ENCODE peak calls at places on chromosomes 1 and 21, in five cellular contexts. G is glomerular endothelial cell; L is astrocyte of the cerebellum; A is central memory CD4-positive, alpha-beta T cell; C is psoas muscle. F is an unnamed sample.
A peak's percentile ranks its signal among the peaks of the same experiment; 100 is the strongest.

GRCh38 chr1:240235521-240236288 is 144.0 kb downstream of the FMN2 start:
- DNase-seq in G (no peak), L (no peak), A (no peak), C (no peak), F (no peak)

GRCh38 chr1:50595874-50596273 is 172.6 kb upstream of the DMRTA2 start:
- DNase-seq in G (no peak), L (no peak), A (no peak), C (no peak), F (no peak)

GRCh38 chr1:44801491-44802305 is 1.5 kb downstream of the PLK3 start:
- DNase-seq in G (no peak), L (no peak), A (peak; percentile 45), C (no peak), F (no peak)

GRCh38 chr1:84587099-84587498 is 12.9 kb upstream of the CTBS start:
- DNase-seq in G (no peak), L (no peak), A (no peak), C (no peak), F (no peak)

GRCh38 chr1:14377386-14377785 is 221.1 kb upstream of the KAZN start:
- DNase-seq in G (no peak), L (peak; percentile 27), A (no peak), C (no peak), F (no peak)

GRCh38 chr1:1755426-1755825 is 22.8 kb downstream of the NADK start:
- DNase-seq in G (no peak), L (no peak), A (no peak), C (no peak), F (no peak)

GRCh38 chr1:55980574-55980973 is 598.8 kb downstream of the PLPP3 start:
- DNase-seq in G (no peak), L (no peak), A (no peak), C (no peak), F (no peak)

GRCh38 chr1:3529099-3529729 is 74.7 kb downstream of the ARHGEF16 start:
- DNase-seq in G (no peak), L (no peak), A (no peak), C (peak; percentile 69), F (no peak)

GRCh38 chr1:22197644-22198043 is 54.7 kb upstream of the WNT4 start:
- DNase-seq in G (no peak), L (no peak), A (no peak), C (no peak), F (no peak)

GRCh38 chr1:160204526-160205241 is 500 bp upstream of the PEA15 start:
- DNase-seq in G (no peak), L (no peak), A (no peak), C (no peak), F (peak; percentile 80)

GRCh38 chr1:183281039-183281438 is 95.0 kb downstream of the LAMC2 start:
- DNase-seq in G (no peak), L (no peak), A (no peak), C (peak; percentile 64), F (no peak)

GRCh38 chr1:237562247-237562823 is 328.4 kb downstream of the ZP4 start:
- DNase-seq in G (peak; percentile 31), L (peak; percentile 59), A (peak; percentile 16), C (no peak), F (peak; percentile 14)

GRCh38 chr1:90862782-90863181 is 145.7 kb upstream of the BARHL2 start:
- DNase-seq in G (no peak), L (no peak), A (no peak), C (no peak), F (no peak)

GRCh38 chr1:27003745-27004470 is 8.7 kb downstream of the TENT5B start:
- DNase-seq in G (no peak), L (no peak), A (no peak), C (no peak), F (no peak)

GRCh38 chr1:88291902-88292301 is 392.2 kb upstream of the PKN2 start:
- DNase-seq in G (no peak), L (no peak), A (no peak), C (no peak), F (no peak)

GRCh38 chr1:91925644-91926330 is 23.4 kb upstream of the BRDT start:
- DNase-seq in G (no peak), L (no peak), A (no peak), C (no peak), F (no peak)

GRCh38 chr1:222240536-222241181 is 307.2 kb downstream of the HHIPL2 start:
- DNase-seq in G (no peak), L (peak; percentile 13), A (no peak), C (no peak), F (no peak)

GRCh38 chr1:38989979-38990378 is 1.1 kb upstream of the AKIRIN1 start:
- DNase-seq in G (no peak), L (no peak), A (no peak), C (no peak), F (no peak)

GRCh38 chr1:214719207-214719606 is 116.2 kb downstream of the CENPF start:
- DNase-seq in G (no peak), L (no peak), A (no peak), C (no peak), F (no peak)

GRCh38 chr1:7538033-7538432 is 233.1 kb upstream of the VAMP3 start:
- DNase-seq in G (no peak), L (no peak), A (no peak), C (no peak), F (no peak)

GRCh38 chr1:147080671-147081394 is 91.4 kb downstream of the PRKAB2 start:
- DNase-seq in G (no peak), L (no peak), A (no peak), C (no peak), F (no peak)

GRCh38 chr21:26124421-26124833 is 46.1 kb downstream of the APP start:
- DNase-seq in G (no peak), L (no peak), A (no peak), C (no peak), F (no peak)

GRCh38 chr1:233253231-233254038 is 42.1 kb downstream of the PCNX2 start:
- DNase-seq in G (no peak), L (no peak), A (no peak), C (no peak), F (no peak)

GRCh38 chr1:69982992-69983391 is 222.4 kb downstream of the LRRC40 start:
- DNase-seq in G (no peak), L (peak; percentile 0), A (no peak), C (no peak), F (no peak)

GRCh38 chr1:200042437-200043329 is 15.2 kb downstream of the NR5A2 start:
- DNase-seq in G (no peak), L (no peak), A (no peak), C (no peak), F (no peak)

GRCh38 chr1:6358757-6359567 is 34.6 kb downstream of the ACOT7 start:
- DNase-seq in G (no peak), L (peak; percentile 38), A (peak; percentile 83), C (no peak), F (no peak)

GRCh38 chr1:25173809-25174320 is 58.4 kb downstream of the SYF2 start:
- DNase-seq in G (no peak), L (no peak), A (no peak), C (no peak), F (no peak)

GRCh38 chr21:36297938-36298572 is 21.9 kb upstream of the MORC3 start:
- DNase-seq in G (no peak), L (no peak), A (peak; percentile 84), C (no peak), F (peak; percentile 90)

GRCh38 chr1:118101445-118101844 is 83.6 kb downstream of the SPAG17 start:
- DNase-seq in G (no peak), L (no peak), A (no peak), C (no peak), F (no peak)

GRCh38 chr1:155466996-155467395 is 95.6 kb downstream of the ASH1L start:
- DNase-seq in G (no peak), L (peak; percentile 66), A (no peak), C (no peak), F (no peak)

GRCh38 chr1:234607091-234608025 is 2.6 kb downstream of the IRF2BP2 start:
- DNase-seq in G (no peak), L (no peak), A (no peak), C (peak; percentile 31), F (no peak)

GRCh38 chr21:30600787-30601186 is at the start of gene KRTAP22-1:
- DNase-seq in G (no peak), L (no peak), A (no peak), C (no peak), F (no peak)

GRCh38 chr1:243595527-243596206 is 254.4 kb downstream of the AKT3 start:
- DNase-seq in G (no peak), L (no peak), A (no peak), C (no peak), F (no peak)